ENCODE peak calls at places on chromosomes 7 and 10, in seven cellular contexts. T, S, W, Q, J, N and X are unnamed samples. For H3K27me3, the result is how much of the 10 kb centered on the place peaks cover.

GRCh38 chr7:73977626-73978618 is 50.1 kb upstream of the ELN start:
- DNase-seq in Q (no peak), T (peak), J (no peak), N (peak), W (no peak), S (no peak), X (no peak)

GRCh38 chr7:693280-693679 is 33.2 kb upstream of the DNAAF5 start:
- DNase-seq in N (no peak), Q (no peak), J (no peak), W (no peak), T (peak), S (no peak), X (no peak)

GRCh38 chr10:79333513-79333912 is 13.8 kb upstream of the PPIF start:
- DNase-seq in N (no peak), T (no peak), S (no peak), Q (no peak), W (no peak), J (no peak), X (no peak)

GRCh38 chr7:50826371-50827172 is 43.9 kb upstream of the GRB10 start:
- DNase-seq in T (no peak), W (peak), Q (no peak), N (no peak), S (no peak), J (peak), X (no peak)

GRCh38 chr7:159030490-159031134 is 114.1 kb downstream of the VIPR2 start:
- DNase-seq in W (peak), N (peak), T (peak), Q (peak), S (no peak), J (no peak), X (peak)

GRCh38 chr10:13340068-13340467 is 8.0 kb downstream of the SEPHS1 start:
- DNase-seq in W (no peak), J (no peak), S (no peak), Q (no peak), N (peak), T (no peak), X (no peak)

GRCh38 chr7:157281221-157281998 is 55.4 kb upstream of the DNAJB6 start:
- DNase-seq in S (no peak), Q (no peak), T (no peak), N (peak), J (no peak), W (no peak), X (no peak)

GRCh38 chr7:19107392-19108147 is 9.9 kb downstream of the TWIST1 start:
- DNase-seq in W (no peak), T (peak), N (peak), J (no peak), S (no peak), Q (peak), X (no peak)

GRCh38 chr7:5420108-5420840 is 3.4 kb downstream of the TNRC18 start:
- DNase-seq in J (no peak), S (peak), T (no peak), W (no peak), Q (peak), N (peak), X (peak)

GRCh38 chr10:59322131-59322530 is 40.2 kb downstream of the FAM13C start:
- DNase-seq in Q (no peak), J (no peak), W (no peak), S (no peak), T (no peak), N (no peak), X (no peak)

GRCh38 chr7:25968205-25968993 is 183.6 kb upstream of the NFE2L3 start:
- DNase-seq in W (no peak), Q (no peak), S (no peak), N (no peak), T (no peak), J (no peak), X (peak)

GRCh38 chr7:140525741-140526140 is 46.4 kb upstream of the MKRN1 start:
- DNase-seq in N (no peak), S (no peak), W (no peak), J (no peak), Q (no peak), T (no peak), X (no peak)

GRCh38 chr10:112711366-112711765 is 238.7 kb upstream of the TCF7L2 start:
- DNase-seq in N (no peak), J (peak), W (no peak), Q (no peak), T (no peak), S (no peak), X (no peak)

GRCh38 chr7:148914208-148914777 is 30.2 kb upstream of the EZH2 start:
- DNase-seq in S (no peak), J (peak), Q (no peak), T (no peak), W (peak), N (no peak), X (no peak)

GRCh38 chr7:7178906-7179305 is 3.4 kb upstream of the C1GALT1 start:
- DNase-seq in J (no peak), Q (no peak), T (no peak), W (no peak), N (no peak), S (no peak), X (no peak)

GRCh38 chr10:114083040-114083439 is 39.4 kb downstream of the ADRB1 start:
- DNase-seq in T (no peak), W (no peak), N (no peak), S (no peak), Q (no peak), J (no peak), X (peak)

GRCh38 chr7:27175005-27175625 is 995 bp upstream of the HOXA10 start:
- DNase-seq in J (no peak), W (no peak), T (peak), Q (peak), N (no peak), S (peak), X (no peak)

GRCh38 chr7:50495746-50496145 is 45.6 kb upstream of the FIGNL1 start:
- DNase-seq in N (no peak), J (no peak), T (no peak), Q (no peak), S (no peak), W (no peak), X (no peak)

GRCh38 chr7:106126170-106126938 is 14.2 kb upstream of the SYPL1 start:
- DNase-seq in T (no peak), W (no peak), S (no peak), J (peak), N (no peak), Q (no peak), X (peak)

GRCh38 chr7:47852330-47853245 is 95.7 kb downstream of the PKD1L1 start:
- DNase-seq in T (no peak), W (no peak), J (no peak), Q (peak), S (no peak), N (peak), X (no peak)

GRCh38 chr7:139720705-139721231 is 57.0 kb downstream of the HIPK2 start:
- DNase-seq in Q (no peak), N (no peak), W (no peak), J (no peak), S (no peak), T (no peak), X (peak)

GRCh38 chr10:42488416-42488815 is 150.0 kb downstream of the ZNF33B start:
- DNase-seq in W (no peak), S (no peak), Q (no peak), N (no peak), T (no peak), J (no peak), X (no peak)

GRCh38 chr7:93920496-93921189 is 892 bp upstream of the GNG11 start:
- DNase-seq in T (no peak), J (no peak), Q (peak), S (no peak), W (no peak), N (no peak), X (no peak)

GRCh38 chr7:22598318-22598717 is 98.3 kb upstream of the STEAP1B start:
- DNase-seq in W (no peak), T (no peak), S (no peak), J (no peak), Q (no peak), N (no peak), X (no peak)

GRCh38 chr7:11742496-11742895 is 89.5 kb downstream of the THSD7A start:
- DNase-seq in Q (no peak), T (no peak), N (no peak), J (no peak), S (no peak), W (peak), X (no peak)

GRCh38 chr10:79409038-79410035 is 36.1 kb downstream of the ZCCHC24 start:
- DNase-seq in Q (no peak), S (no peak), N (no peak), W (no peak), T (peak), J (no peak), X (peak)

GRCh38 chr7:44323381-44324203 is 1.8 kb downstream of the CAMK2B start:
- DNase-seq in N (peak), J (no peak), T (no peak), S (no peak), Q (no peak), W (no peak), X (no peak)

GRCh38 chr7:44324204-44325126 is 929 bp downstream of the CAMK2B start:
- DNase-seq in N (peak), T (no peak), J (no peak), Q (peak), W (no peak), S (no peak), X (no peak)

GRCh38 chr7:44320794-44321371 is 4.5 kb downstream of the CAMK2B start:
- DNase-seq in J (no peak), S (no peak), W (no peak), Q (no peak), T (no peak), N (peak), X (no peak)

GRCh38 chr7:44321796-44322195 is 3.6 kb downstream of the CAMK2B start:
- DNase-seq in T (no peak), W (no peak), N (peak), J (no peak), Q (no peak), S (no peak), X (no peak)

GRCh38 chr7:44322631-44323363 is 2.6 kb downstream of the CAMK2B start:
- DNase-seq in Q (no peak), T (no peak), W (no peak), J (no peak), N (peak), S (no peak), X (no peak)
- H3K27ac ChIP-seq in Q (no peak), T (no peak), W (no peak), J (no peak), N (no peak), S (no peak), X (no peak)

GRCh38 chr10:119670717-119671116 is 19.5 kb downstream of the BAG3 start:
- DNase-seq in T (no peak), W (no peak), N (no peak), S (no peak), J (no peak), Q (no peak), X (no peak)
- TF ChIP-seq POLR2AphosphoS5 in T (no peak), W (no peak), N (no peak), S (no peak), J (no peak), Q (no peak), X (no peak)

GRCh38 chr10:132030898-132031463 is 34.8 kb upstream of the JAKMIP3 start:
- DNase-seq in Q (no peak), S (no peak), T (no peak), N (no peak), J (no peak), W (no peak), X (no peak)
- H3K27me3 ChIP-seq in Q (under half), S (under half), T (half or more), N (under half), J (under half), W (under half), X (under half)

GRCh38 chr7:137996386-137996851 is 5.5 kb downstream of the CREB3L2 start:
- DNase-seq in N (peak), W (no peak), S (no peak), T (no peak), Q (no peak), J (no peak), X (peak)

GRCh38 chr7:137998250-137998649 is 3.6 kb downstream of the CREB3L2 start:
- DNase-seq in S (no peak), J (no peak), N (no peak), T (no peak), Q (no peak), W (no peak), X (no peak)

GRCh38 chr7:137994091-137994688 is 7.7 kb downstream of the CREB3L2 start:
- DNase-seq in S (no peak), T (no peak), N (no peak), Q (no peak), W (no peak), J (no peak), X (no peak)

GRCh38 chr7:137999496-138000080 is 2.3 kb downstream of the CREB3L2 start:
- DNase-seq in S (no peak), W (no peak), Q (no peak), T (no peak), N (no peak), J (no peak), X (no peak)

GRCh38 chr7:137996871-137997270 is 5.0 kb downstream of the CREB3L2 start:
- DNase-seq in J (no peak), S (no peak), Q (no peak), T (no peak), W (no peak), N (no peak), X (no peak)
- H3K27ac ChIP-seq in J (no peak), S (peak), Q (no peak), T (no peak), W (no peak), N (peak), X (peak)

GRCh38 chr10:30040597-30040996 is 18.8 kb downstream of the JCAD start:
- DNase-seq in Q (no peak), N (no peak), W (no peak), J (no peak), S (no peak), T (no peak), X (no peak)

GRCh38 chr10:30042820-30043219 is 16.6 kb downstream of the JCAD start:
- DNase-seq in Q (no peak), S (no peak), J (no peak), W (no peak), T (no peak), N (no peak), X (no peak)

GRCh38 chr10:30039988-30040387 is 19.4 kb downstream of the JCAD start:
- DNase-seq in W (no peak), S (no peak), N (no peak), T (no peak), J (no peak), Q (no peak), X (no peak)

GRCh38 chr10:30039567-30039966 is 19.8 kb downstream of the JCAD start:
- DNase-seq in W (no peak), T (no peak), J (no peak), S (no peak), N (peak), Q (no peak), X (no peak)

DNA sequence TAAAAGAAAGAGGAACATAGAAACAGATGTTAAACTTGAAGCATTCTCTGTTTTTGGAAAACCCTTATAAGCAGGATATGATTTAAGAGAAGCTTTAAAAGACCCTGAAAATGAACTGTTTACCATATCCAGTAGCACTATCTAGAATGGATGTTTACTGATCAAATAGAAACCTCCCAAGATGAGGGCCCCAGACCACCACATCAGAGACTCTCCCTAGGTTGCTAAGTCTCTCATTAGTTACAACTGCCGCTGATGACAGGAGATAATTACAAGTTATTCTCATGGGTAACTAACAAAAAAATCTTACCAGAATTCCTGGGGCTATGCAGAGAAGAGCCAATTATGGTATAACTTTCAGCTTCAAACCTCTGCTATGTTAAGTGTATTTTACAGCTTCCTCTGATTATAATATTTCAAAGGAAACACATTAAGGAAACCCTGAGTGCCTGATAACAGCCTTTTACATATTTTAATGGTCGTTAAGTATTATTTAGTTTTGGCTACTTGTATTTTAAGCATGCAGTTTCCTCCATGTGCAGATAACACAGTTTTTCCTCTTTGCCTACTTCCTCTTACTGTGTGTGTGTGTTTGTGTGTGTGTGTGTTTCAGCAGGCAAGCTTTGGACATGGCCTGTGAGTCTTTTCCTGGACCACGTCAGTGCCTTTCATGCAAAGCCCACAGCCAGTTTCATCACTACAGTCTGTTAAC is 17.8 kb downstream of the JCAD start:
- DNase-seq in W (no peak), S (no peak), T (no peak), J (no peak), Q (no peak), N (no peak), X (no peak)
- TF ChIP-seq POLR2AphosphoS5 in W (no peak), S (peak), T (no peak), J (no peak), Q (no peak), N (no peak), X (peak)

DNA sequence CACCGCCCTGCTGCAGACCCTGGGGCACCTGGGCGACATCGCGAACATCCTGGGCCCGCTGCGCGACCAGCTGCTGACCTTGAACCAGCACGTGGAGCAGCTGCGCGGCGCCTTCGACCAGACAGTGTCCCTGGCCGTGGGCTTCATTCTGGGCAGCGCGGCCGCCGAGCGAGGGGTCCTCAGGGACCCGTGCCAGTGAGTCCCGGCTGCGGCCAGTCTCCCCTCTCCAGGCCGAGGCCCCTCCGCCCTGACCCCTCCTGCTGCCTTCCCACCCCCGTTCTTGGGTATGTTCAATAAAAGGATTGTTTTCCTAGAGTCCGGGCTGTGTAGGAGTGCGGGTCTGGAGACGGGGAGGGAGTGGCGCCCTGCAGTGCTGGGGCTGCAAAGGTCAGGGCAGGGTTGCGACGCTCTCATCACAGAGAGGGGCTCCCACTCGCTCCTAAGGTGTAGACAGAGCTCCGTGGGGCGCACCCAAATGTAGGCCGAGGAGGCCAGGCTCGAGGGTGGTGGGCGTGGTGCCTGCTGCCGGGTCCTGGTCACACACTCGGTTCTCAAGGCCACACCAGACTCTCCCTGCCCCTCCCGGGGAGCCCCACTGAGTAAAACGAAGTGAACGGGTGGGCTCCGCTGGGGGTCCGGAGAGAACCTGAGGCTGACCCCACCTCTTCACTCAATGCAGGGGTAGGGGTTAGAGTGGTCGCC is 1.4 kb downstream of the UTF1 start:
- DNase-seq in T (no peak), J (no peak), S (no peak), Q (no peak), N (no peak), W (no peak), X (no peak)
- H3K27me3 ChIP-seq in T (half or more), J (under half), S (under half), Q (half or more), N (half or more), W (under half), X (half or more)

DNA sequence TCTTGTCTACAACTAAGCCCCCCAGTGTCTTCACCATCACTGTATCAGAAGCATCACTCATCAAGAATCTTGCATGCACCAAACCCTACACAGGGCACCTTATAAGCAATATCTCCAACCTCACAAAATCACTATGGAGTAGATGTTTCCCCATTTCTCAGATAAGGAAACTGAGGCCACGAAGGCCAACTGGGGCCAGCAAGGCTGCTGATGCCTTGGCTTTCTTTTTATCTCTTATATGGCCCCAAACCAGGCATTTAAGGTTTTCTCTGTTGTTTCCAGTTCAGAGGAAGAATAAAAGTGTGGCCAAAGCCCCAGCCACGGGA is 47.3 kb upstream of the NPFFR1 start:
- DNase-seq in Q (no peak), J (no peak), T (no peak), W (no peak), N (no peak), S (no peak), X (no peak)
- H3K27ac ChIP-seq in Q (no peak), J (no peak), T (no peak), W (peak), N (peak), S (no peak), X (peak)

GRCh38 chr10:128211953-128212727 is 85.9 kb upstream of the MKI67 start:
- DNase-seq in Q (peak), W (peak), S (peak), J (no peak), N (peak), T (peak), X (peak)
- TF ChIP-seq POLR2AphosphoS5 in Q (no peak), W (peak), S (peak), J (no peak), N (no peak), T (no peak), X (no peak)

GRCh38 chr10:6036861-6037321 is 25.3 kb downstream of the IL2RA start:
- DNase-seq in Q (no peak), S (no peak), J (no peak), N (no peak), W (no peak), T (peak), X (no peak)

GRCh38 chr10:6037975-6038624 is 24.1 kb downstream of the IL2RA start:
- DNase-seq in S (no peak), J (no peak), T (no peak), W (no peak), N (no peak), Q (no peak), X (no peak)

GRCh38 chr10:6037422-6037821 is 24.7 kb downstream of the IL2RA start:
- DNase-seq in J (no peak), W (no peak), S (no peak), Q (no peak), N (no peak), T (peak), X (no peak)

GRCh38 chr10:6040205-6040604 is 22.0 kb downstream of the IL2RA start:
- DNase-seq in S (no peak), J (no peak), W (no peak), N (no peak), Q (no peak), T (no peak), X (no peak)

GRCh38 chr10:6039711-6040110 is 22.5 kb downstream of the IL2RA start:
- DNase-seq in W (no peak), N (no peak), J (no peak), Q (no peak), T (no peak), S (no peak), X (no peak)
- H3K27me3 ChIP-seq in W (under half), N (under half), J (under half), Q (under half), T (under half), S (under half), X (under half)

GRCh38 chr10:75104842-75105241 is 6.6 kb upstream of the SAMD8 start:
- DNase-seq in W (no peak), T (peak), J (no peak), S (no peak), Q (no peak), N (no peak), X (peak)
- H3K27ac ChIP-seq in W (no peak), T (no peak), J (no peak), S (no peak), Q (no peak), N (no peak), X (no peak)